ENCODE peak calls at places on chromosomes 1 and 21, in five cellular contexts. V is testis, W is aorta, U is ovary, M is K562. A is an unnamed sample. For H3K4me1, the result is how much of the 10 kb centered on the place peaks cover.

GRCh38 chr1:235011064-235011598 is 117.5 kb downstream of the TOMM20 start:
- DNase-seq in V (no peak), W (no peak), U (no peak), M (no peak), A (no peak)

GRCh38 chr1:192786617-192787016 is 22.2 kb upstream of the RGS2 start:
- DNase-seq in V (no peak), W (no peak), U (no peak), M (no peak), A (no peak)

GRCh38 chr1:150528196-150528595 is 12.6 kb downstream of the FALEC start:
- DNase-seq in V (no peak), W (no peak), U (no peak), M (no peak), A (no peak)

GRCh38 chr1:11529763-11530730 is 51.1 kb downstream of the DISP3 start:
- DNase-seq in V (no peak), W (no peak), U (no peak), M (no peak), A (no peak)

GRCh38 chr1:219433471-219434131 is 179.3 kb downstream of the ZC3H11B start:
- DNase-seq in V (peak), W (no peak), U (no peak), M (no peak), A (no peak)

GRCh38 chr1:221241592-221241991 is 362.3 kb downstream of the HLX start:
- DNase-seq in V (no peak), W (no peak), U (no peak), M (no peak), A (no peak)

GRCh38 chr1:87058343-87058649 is 143.9 kb downstream of the HS2ST1 start:
- DNase-seq in V (no peak), W (no peak), U (no peak), M (no peak), A (no peak)

GRCh38 chr1:83692524-83693336 is 306.2 kb downstream of the TTLL7 start:
- DNase-seq in V (peak), W (no peak), U (no peak), M (no peak), A (peak)

GRCh38 chr1:75908717-75909152 is 23.5 kb downstream of the ASB17 start:
- DNase-seq in V (peak), W (no peak), U (no peak), M (peak), A (no peak)

GRCh38 chr1:173529106-173529505 is 52.0 kb downstream of the PRDX6 start:
- DNase-seq in V (no peak), W (no peak), U (no peak), M (peak), A (no peak)

GRCh38 chr1:156172696-156173470 is 19.5 kb downstream of the SEMA4A start:
- DNase-seq in V (no peak), W (no peak), U (no peak), M (peak), A (no peak)

GRCh38 chr1:3219725-3220467 is 150.9 kb downstream of the PRDM16 start:
- DNase-seq in V (peak), W (no peak), U (no peak), M (no peak), A (no peak)

GRCh38 chr1:39214021-39214713 is 9.7 kb downstream of the MACF1 start:
- DNase-seq in V (no peak), W (no peak), U (no peak), M (peak), A (no peak)

GRCh38 chr1:1203561-1204424 is 2.6 kb downstream of the TNFRSF18 start:
- DNase-seq in V (no peak), W (peak), U (peak), M (peak), A (no peak)

GRCh38 chr1:64537942-64538341 is 68.0 kb downstream of the CACHD1 start:
- DNase-seq in V (no peak), W (no peak), U (no peak), M (no peak), A (no peak)

GRCh38 chr1:24110642-24111263 is 1.2 kb downstream of the MYOM3 start:
- DNase-seq in V (peak), W (peak), U (peak), M (no peak), A (no peak)

GRCh38 chr1:16172964-16173446 is 17.1 kb upstream of the EPHA2 start:
- DNase-seq in V (no peak), W (no peak), U (no peak), M (peak), A (peak)

GRCh38 chr21:44618909-44619308 is 7.0 kb downstream of the KRTAP10-8 start:
- DNase-seq in V (no peak), W (no peak), U (no peak), M (no peak), A (peak)

GRCh38 chr1:32431736-32432400 is 33.0 kb upstream of the ZBTB8B start:
- DNase-seq in V (no peak), W (no peak), U (no peak), M (no peak), A (no peak)

GRCh38 chr1:79074975-79075374 is 68.4 kb upstream of the ADGRL4 start:
- DNase-seq in V (no peak), W (no peak), U (no peak), M (no peak), A (no peak)

GRCh38 chr1:206469411-206469932 is 804 bp upstream of the IKBKE start:
- DNase-seq in V (no peak), W (peak), U (no peak), M (no peak), A (peak)

GRCh38 chr1:50851034-50851433 is 109.0 kb downstream of the FAF1 start:
- DNase-seq in V (no peak), W (no peak), U (no peak), M (no peak), A (no peak)

GRCh38 chr1:209625205-209625549 is 27.0 kb downstream of the LAMB3 start:
- DNase-seq in V (no peak), W (no peak), U (no peak), M (no peak), A (no peak)

GRCh38 chr1:20476260-20477038 is 9.6 kb downstream of the CAMK2N1 start:
- DNase-seq in V (peak), W (no peak), U (peak), M (peak), A (peak)

GRCh38 chr1:196393742-196394141 is 214.5 kb downstream of the KCNT2 start:
- DNase-seq in V (peak), W (no peak), U (no peak), M (no peak), A (no peak)

GRCh38 chr1:183363967-183364366 is 54.2 kb downstream of the NMNAT2 start:
- DNase-seq in V (no peak), W (no peak), U (no peak), M (no peak), A (no peak)

GRCh38 chr1:65067491-65068201 is 80.4 kb upstream of the AK4 start:
- DNase-seq in V (peak), W (peak), U (peak), M (peak), A (peak)

GRCh38 chr1:21763236-21763635 is 19.7 kb downstream of the USP48 start:
- DNase-seq in V (no peak), W (no peak), U (no peak), M (no peak), A (no peak)

GRCh38 chr1:17763995-17764394 is 8.9 kb downstream of the ACTL8 start:
- DNase-seq in V (no peak), W (no peak), U (no peak), M (no peak), A (no peak)

GRCh38 chr1:53697671-53698380 is 41.1 kb downstream of the GLIS1 start:
- DNase-seq in V (peak), W (peak), U (no peak), M (no peak), A (no peak)

GRCh38 chr1:66436378-66437135 is 97.4 kb upstream of the SGIP1 start:
- DNase-seq in V (no peak), W (no peak), U (no peak), M (no peak), A (peak)

GRCh38 chr1:178086294-178087255 is 7.3 kb upstream of the RASAL2 start:
- DNase-seq in V (no peak), W (no peak), U (no peak), M (no peak), A (no peak)

GRCh38 chr1:169340882-169341281 is 26.7 kb downstream of the NME7 start:
- DNase-seq in V (no peak), W (no peak), U (no peak), M (no peak), A (no peak)

GRCh38 chr1:155389831-155390230 is 69.1 kb downstream of the RUSC1 start:
- DNase-seq in V (no peak), W (no peak), U (no peak), M (no peak), A (no peak)

GRCh38 chr1:202160377-202160940 is at the start of gene PTPN7:
- DNase-seq in V (peak), W (no peak), U (no peak), M (peak), A (no peak)

GRCh38 chr21:28142692-28143091 is 850.0 kb downstream of the LTN1 start:
- DNase-seq in V (no peak), W (no peak), U (no peak), M (no peak), A (no peak)

DNA sequence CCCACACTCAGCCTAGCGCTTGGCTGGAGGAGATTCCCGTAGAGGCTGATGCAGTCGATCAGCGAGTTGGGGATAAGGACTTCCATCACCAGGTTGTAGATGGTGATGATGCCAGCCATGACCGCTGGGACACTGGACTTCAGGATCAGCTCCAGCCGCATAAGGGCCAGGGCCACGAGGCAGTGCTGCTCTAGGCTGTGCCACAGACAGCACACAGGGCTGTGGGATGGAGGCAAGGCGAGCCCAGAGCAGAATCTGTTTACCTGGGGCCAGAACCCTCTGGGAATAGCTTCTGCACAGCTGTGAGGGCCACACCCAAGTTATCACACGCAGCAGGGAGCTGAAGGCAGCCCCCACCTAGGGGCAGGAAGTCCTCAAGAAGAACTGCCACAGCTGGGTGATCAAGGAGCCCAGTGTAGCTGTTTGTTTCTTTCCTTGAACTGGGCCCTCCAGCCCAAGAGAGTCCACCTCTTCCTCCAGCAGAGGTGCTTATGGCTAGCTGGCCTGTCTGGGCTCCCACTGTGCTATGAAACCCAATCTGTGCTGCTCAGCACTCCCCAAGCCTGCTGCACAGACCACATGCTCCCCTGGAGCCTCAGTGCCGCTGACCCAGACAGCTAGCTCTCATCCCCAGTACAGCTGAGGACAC is 6.2 kb downstream of the SLC2A1 start:
- DNase-seq in V (no peak), W (no peak), U (no peak), M (peak), A (no peak)
- H3K4me3 ChIP-seq in V (no peak), W (no peak), U (no peak), M (no peak), A (no peak)

GRCh38 chr1:204465469-204466415 is 28.9 kb downstream of the PIK3C2B start:
- DNase-seq in V (no peak), W (no peak), U (no peak), M (peak), A (no peak)
- H3K4me1 ChIP-seq in V (under half), W (under half), U (under half), M (half or more), A (under half)

DNA sequence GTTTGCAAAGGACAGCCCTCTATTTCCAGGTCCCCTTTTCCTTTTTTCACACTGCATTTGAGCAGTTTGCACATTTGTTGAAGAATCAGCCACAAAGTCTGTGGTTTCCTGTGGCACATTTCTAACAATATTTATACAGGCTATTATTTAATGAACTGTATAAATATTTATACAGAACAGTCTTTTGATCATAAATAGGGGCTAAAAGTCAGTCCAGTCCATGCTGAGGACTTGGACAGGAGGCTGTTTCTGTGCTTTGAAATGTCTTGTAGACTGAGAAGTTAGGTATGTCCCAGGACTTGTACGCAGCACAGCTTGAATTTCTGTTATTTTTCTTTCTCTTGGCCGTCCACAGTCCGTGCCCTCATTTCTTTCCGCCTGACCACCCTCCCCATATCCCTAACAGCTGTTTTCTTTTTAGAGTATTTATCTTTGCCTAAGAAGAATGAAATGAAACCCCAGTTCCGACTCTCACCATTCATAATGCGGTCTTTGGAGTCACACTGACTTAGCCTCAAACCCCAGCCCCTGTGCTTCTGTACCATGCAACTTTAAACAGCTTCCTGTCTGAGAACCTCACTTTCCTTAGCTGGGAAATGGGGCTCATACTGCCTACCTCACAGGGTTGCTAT is 19.7 kb downstream of the FGGY start:
- DNase-seq in V (no peak), W (no peak), U (no peak), M (no peak), A (peak)
- H3K27ac ChIP-seq in V (no peak), W (peak), U (peak), M (no peak), A (no peak)

DNA sequence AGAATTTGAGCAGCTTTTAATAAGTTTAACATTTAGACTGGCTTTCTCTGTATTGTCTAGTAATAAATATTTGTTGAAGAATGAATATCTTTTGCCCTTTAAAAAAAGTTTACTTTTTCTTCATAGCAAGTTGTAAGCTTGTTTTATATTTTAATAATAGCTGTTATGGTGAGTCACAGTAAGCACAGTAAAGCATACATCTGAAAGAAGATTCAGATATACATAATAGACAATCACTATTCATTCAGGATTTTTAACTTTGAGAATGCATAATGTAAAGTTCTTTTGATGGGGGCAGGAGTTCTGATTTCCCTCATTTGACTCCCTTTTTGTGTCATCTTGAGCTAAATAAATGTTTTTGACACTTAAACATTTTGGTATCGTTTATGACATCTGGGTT is 66.0 kb downstream of the ZMYM4 start:
- DNase-seq in V (no peak), W (no peak), U (no peak), M (no peak), A (no peak)
- H3K4me3 ChIP-seq in V (no peak), W (no peak), U (no peak), M (no peak), A (no peak)

A was measured in small intestine.